ENCODE peak calls at places on chromosomes 11 and 22, in six cellular contexts. U, Q, H, X, G and J are unnamed samples. For H3K9me3, the result is how much of the 10 kb centered on the place peaks cover.

GRCh38 chr22:22838148-22838786 is 49.3 kb upstream of the IGLL5 start:
- DNase-seq in X (no peak), H (no peak), U (no peak), Q (no peak), G (no peak), J (no peak)

GRCh38 chr11:77003954-77004353 is 30.2 kb upstream of the B3GNT6 start:
- DNase-seq in U (no peak), Q (no peak), G (no peak), X (no peak), H (peak), J (no peak)

GRCh38 chr22:36764641-36765040 is 11.3 kb downstream of the IFT27 start:
- DNase-seq in X (no peak), H (no peak), Q (no peak), U (no peak), G (no peak), J (no peak)

GRCh38 chr11:65415499-65416340 is 6.9 kb upstream of the NEAT1 start:
- DNase-seq in U (no peak), Q (no peak), X (no peak), H (no peak), G (peak), J (no peak)

GRCh38 chr22:39967103-39967829 is 7.1 kb downstream of the TMA7B start:
- DNase-seq in G (no peak), H (peak), U (no peak), Q (no peak), X (no peak), J (no peak)

GRCh38 chr11:121416909-121417567 is 35.1 kb upstream of the SORL1 start:
- DNase-seq in U (peak), X (no peak), Q (no peak), G (peak), H (peak), J (no peak)

GRCh38 chr11:75376175-75376574 is 23.1 kb upstream of the RPS3 start:
- DNase-seq in U (no peak), G (no peak), X (no peak), Q (no peak), H (no peak), J (no peak)

GRCh38 chr11:119361056-119361787 is 14.7 kb upstream of the MFRP start:
- DNase-seq in G (peak), X (peak), H (peak), Q (peak), U (no peak), J (no peak)

GRCh38 chr22:49373289-49373666 is 454.4 kb downstream of the BRD1 start:
- DNase-seq in U (no peak), G (no peak), H (no peak), Q (no peak), X (no peak), J (no peak)
- H3K9me3 ChIP-seq in U (under half), G (under half), H (half or more), Q (under half), X (under half), J (under half)

GRCh38 chr11:55732936-55733335 is 40.3 kb upstream of the OR5D13 start:
- DNase-seq in G (no peak), X (no peak), H (no peak), Q (no peak), U (no peak), J (no peak)
- H3K9me3 ChIP-seq in G (under half), X (under half), H (under half), Q (under half), U (under half), J (under half)

GRCh38 chr11:129102756-129103155 is 89.4 kb downstream of the ARHGAP32 start:
- DNase-seq in U (no peak), X (no peak), Q (no peak), H (no peak), G (no peak), J (no peak)
- H3K9me3 ChIP-seq in U (under half), X (under half), Q (under half), H (under half), G (under half), J (under half)

DNA sequence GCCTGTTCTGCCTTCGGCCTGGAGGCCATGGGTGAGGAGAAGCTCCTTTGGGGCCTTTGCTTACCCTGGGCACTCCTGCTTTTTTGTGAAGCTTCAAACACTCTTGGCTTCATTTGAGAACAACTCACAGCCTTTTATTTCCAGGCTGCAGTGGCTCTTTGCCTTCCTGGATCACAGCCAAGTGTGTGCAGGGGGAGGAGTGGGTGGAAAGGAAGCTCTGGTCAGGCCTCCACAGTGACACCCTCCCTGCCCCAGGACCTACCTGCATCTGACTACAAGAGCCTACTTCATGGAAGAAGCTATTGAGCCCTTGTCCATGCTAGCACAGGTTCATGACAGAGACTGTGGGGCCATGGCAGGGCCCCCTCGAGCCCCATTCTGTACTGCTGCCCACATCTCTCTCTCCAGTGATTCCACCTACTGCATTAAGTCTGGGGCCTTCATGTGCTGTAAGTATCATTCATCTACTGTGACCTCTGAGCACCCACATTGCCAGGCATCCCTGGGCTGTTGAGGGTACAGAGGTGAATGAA is 52.3 kb downstream of the GAB4 start:
- DNase-seq in U (no peak), X (no peak), H (no peak), Q (no peak), G (no peak), J (no peak)
- H3K9me3 ChIP-seq in U (under half), X (under half), H (under half), Q (under half), G (under half), J (under half)

GRCh38 chr22:47626428-47627390 is 864.3 kb downstream of the TBC1D22A start:
- DNase-seq in U (no peak), X (peak), Q (no peak), G (no peak), H (no peak), J (no peak)

GRCh38 chr22:47627561-47628253 is 865.3 kb downstream of the TBC1D22A start:
- DNase-seq in X (no peak), Q (no peak), G (no peak), U (no peak), H (no peak), J (no peak)

GRCh38 chr22:47629273-47629711 is 866.8 kb downstream of the TBC1D22A start:
- DNase-seq in X (no peak), U (no peak), Q (no peak), G (no peak), H (no peak), J (no peak)

GRCh38 chr22:47629791-47630655 is 867.6 kb downstream of the TBC1D22A start:
- DNase-seq in Q (no peak), U (no peak), H (no peak), G (no peak), X (no peak), J (no peak)

DNA sequence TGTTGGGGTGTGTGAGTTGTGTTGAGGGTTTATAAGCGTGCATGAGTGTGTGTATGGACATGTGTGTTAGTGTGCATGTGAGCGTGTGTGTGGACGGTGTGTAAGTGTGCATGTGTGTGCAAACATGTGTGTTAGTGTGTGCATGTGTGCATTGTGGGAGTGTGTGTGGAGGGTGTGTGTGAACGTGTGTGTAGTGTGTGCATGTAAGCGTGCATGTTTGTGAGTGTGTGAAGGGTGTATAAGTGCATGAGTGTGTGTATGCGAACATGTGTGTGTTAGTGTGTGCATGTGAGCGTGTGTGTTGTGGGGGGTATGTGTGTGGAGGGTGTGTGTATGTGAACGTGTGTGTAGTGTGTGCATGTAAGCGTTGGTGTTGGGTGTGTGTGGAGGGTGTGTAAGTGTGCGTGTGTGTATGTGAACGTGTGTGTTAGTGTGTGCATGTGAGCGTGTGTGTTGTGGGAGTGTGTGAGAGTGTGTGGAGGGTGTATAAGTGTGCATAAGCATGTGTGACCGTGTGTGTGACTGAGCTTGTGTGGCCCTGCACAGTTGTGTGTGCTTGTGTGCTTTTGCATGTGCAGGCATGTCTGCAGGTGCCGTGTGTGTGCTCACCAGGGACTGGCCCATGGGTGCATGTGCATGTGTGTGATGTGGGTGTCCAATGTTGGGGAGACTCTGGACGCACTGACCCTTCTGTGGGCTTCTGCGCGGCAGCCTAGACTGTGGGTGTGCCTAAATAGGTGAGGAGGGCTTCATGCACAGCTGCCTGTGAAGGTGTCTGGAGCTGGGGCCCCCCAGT is 866.2 kb downstream of the TBC1D22A start:
- DNase-seq in X (no peak), Q (no peak), H (no peak), G (no peak), U (no peak), J (no peak)
- H3K9me3 ChIP-seq in X (under half), Q (under half), H (half or more), G (under half), U (under half), J (under half)